ENCODE peak calls at places on chromosome 3, in five cellular contexts. T, Z, V, S and I are unnamed samples.

GRCh38 chr3:189304465-189305341 is 132.9 kb downstream of the TPRG1 start:
- DNase-seq in S (no peak), V (no peak), Z (peak), T (no peak), I (no peak)

GRCh38 chr3:104990758-104991157 is 376.0 kb upstream of the ALCAM start:
- DNase-seq in Z (no peak), S (no peak), T (no peak), V (no peak), I (no peak)

GRCh38 chr3:64152100-64152499 is 73.2 kb downstream of the PRICKLE2 start:
- DNase-seq in V (no peak), S (no peak), Z (peak), T (peak), I (no peak)

GRCh38 chr3:196440041-196440537 is 7.9 kb upstream of the UBXN7 start:
- DNase-seq in S (peak), Z (no peak), V (no peak), T (peak), I (no peak)

GRCh38 chr3:159854500-159855124 is 134.0 kb upstream of the IL12A start:
- DNase-seq in S (no peak), T (peak), V (no peak), Z (peak), I (no peak)

GRCh38 chr3:31066999-31067398 is 172.5 kb upstream of the GADL1 start:
- DNase-seq in V (peak), Z (no peak), T (peak), S (no peak), I (no peak)

GRCh38 chr3:193391902-193392301 is 13.3 kb upstream of the ATP13A5 start:
- DNase-seq in Z (no peak), S (no peak), V (no peak), T (no peak), I (no peak)

GRCh38 chr3:194782767-194783404 is 97.2 kb downstream of the FAM43A start:
- DNase-seq in V (no peak), S (no peak), Z (no peak), T (peak), I (no peak)

GRCh38 chr3:165854696-165855095 is 17.5 kb upstream of the BCHE start:
- DNase-seq in S (no peak), V (peak), T (no peak), Z (no peak), I (peak)

GRCh38 chr3:32102289-32102688 is 4.1 kb upstream of the GPD1L start:
- DNase-seq in T (no peak), S (no peak), Z (no peak), V (no peak), I (no peak)

GRCh38 chr3:137760341-137761098 is 3.6 kb upstream of the SOX14 start:
- DNase-seq in T (no peak), S (no peak), Z (no peak), V (peak), I (no peak)

GRCh38 chr3:18071833-18072232 is 329.4 kb upstream of the TBC1D5 start:
- DNase-seq in T (no peak), S (no peak), V (no peak), Z (no peak), I (no peak)

GRCh38 chr3:168511428-168512014 is 415.8 kb upstream of the GOLIM4 start:
- DNase-seq in Z (no peak), S (no peak), T (peak), V (peak), I (no peak)

GRCh38 chr3:164640586-164640985 is 437.7 kb downstream of the SI start:
- DNase-seq in S (no peak), V (no peak), T (no peak), Z (no peak), I (no peak)

GRCh38 chr3:22940285-22940684 is 262.8 kb upstream of the UBE2E2 start:
- DNase-seq in T (no peak), V (no peak), S (no peak), Z (no peak), I (no peak)

DNA sequence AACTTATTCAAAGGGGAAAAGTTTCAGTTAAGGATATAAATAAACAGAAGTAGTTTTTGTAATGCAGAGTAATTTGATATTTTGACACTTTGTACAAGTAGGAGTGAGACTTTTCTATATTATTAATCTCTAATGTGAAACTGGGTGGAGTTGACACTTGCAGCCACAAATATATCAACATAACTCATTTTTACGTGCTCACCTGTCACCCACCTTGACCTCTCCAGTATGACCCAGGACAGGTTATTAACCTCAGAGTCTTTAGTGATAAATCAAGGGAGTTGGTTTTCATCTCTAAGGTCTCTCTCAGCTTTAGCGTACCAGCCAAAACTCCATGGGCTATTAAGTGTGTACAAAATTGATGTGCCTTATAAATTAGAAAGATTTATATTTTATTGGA is 7.4 kb downstream of the CRYBG3 start:
- DNase-seq in S (no peak), V (no peak), T (no peak), Z (no peak), I (no peak)
- H3K27ac ChIP-seq in S (no peak), V (no peak), T (no peak), Z (no peak), I (no peak)

GRCh38 chr3:46422617-46423016 is 15.6 kb downstream of the CCRL2 start:
- DNase-seq in Z (no peak), V (no peak), S (no peak), T (peak), I (peak)
- TF ChIP-seq RCOR1 in Z (no peak), V (no peak), S (no peak), T (no peak), I (no peak)

GRCh38 chr3:112931737-112932521 is 43.0 kb downstream of the CD200R1 start:
- DNase-seq in S (no peak), Z (no peak), T (no peak), V (no peak), I (no peak)
- H3K27ac ChIP-seq in S (no peak), Z (no peak), T (no peak), V (no peak), I (no peak)

DNA sequence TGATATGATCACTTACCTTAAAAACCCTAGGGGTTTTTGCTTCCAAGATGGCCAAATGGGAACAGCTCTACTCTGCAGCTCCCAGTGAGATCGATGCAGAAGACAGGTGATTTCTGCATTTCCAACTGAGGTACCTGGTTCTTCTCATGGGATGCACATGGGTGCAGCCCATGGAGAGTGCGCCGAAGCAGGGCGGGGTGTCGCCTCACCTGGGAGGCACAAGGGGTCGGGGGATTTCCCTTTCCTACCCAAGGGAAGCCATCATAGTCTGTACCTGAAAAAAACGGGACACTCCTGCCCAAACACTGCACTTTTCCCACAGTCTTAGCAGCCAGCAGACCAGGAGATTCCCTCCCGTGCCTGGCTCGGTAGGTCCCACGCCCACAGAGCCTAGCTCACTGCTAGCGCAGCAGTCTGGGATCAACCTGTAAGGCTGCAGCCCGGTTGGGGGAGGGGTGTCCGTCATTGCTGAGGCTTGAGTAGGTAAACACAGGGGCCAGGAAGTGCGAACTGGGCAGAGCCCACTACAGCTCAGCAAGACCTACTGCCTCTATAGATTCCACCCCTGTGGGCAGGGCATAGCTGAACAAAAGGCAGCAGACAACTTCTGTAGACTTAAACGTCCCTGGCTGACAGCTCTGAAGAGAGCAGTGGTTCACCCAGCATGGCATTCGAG is 78.6 kb downstream of the CTNNB1 start:
- DNase-seq in V (no peak), Z (no peak), S (no peak), T (no peak), I (no peak)
- TF ChIP-seq RCOR1 in V (no peak), Z (no peak), S (no peak), T (no peak), I (no peak)

DNA sequence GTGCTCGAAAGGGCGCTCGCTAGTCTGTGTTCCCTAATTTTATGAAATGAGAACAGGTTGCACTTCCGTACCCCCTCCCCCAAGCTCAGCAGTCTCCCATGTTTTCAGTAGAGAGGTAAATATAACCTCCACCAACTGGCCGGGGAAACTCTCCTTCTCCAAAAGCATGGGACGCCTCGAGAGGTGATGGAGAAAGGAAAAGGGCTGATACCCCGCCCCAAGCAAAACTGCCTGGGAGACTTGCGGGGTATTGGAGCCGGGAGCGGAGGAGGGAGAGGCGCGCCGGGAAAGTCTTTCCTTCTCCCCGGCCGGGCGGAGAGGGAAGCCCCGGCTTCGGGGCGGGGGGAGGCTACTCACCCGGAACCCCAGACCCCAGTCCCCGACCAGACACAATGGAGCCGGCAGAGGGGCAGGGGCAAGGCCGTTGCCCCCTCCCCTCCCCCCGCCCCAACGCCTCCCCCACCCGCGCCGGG is 583 bp downstream of the DCUN1D1 start:
- DNase-seq in S (no peak), Z (peak), T (peak), V (peak), I (peak)
- H3K27ac ChIP-seq in S (peak), Z (peak), T (peak), V (peak), I (peak)

GRCh38 chr3:122409392-122409791 is 6.5 kb downstream of the WDR5B start:
- DNase-seq in T (no peak), S (no peak), Z (no peak), V (no peak), I (no peak)
- TF ChIP-seq RCOR1 in T (no peak), S (no peak), Z (no peak), V (no peak), I (no peak)